ENCODE peak calls at places on chromosomes 6 and 20, in four cellular contexts. X is HT1080, M is tibial artery, C is left lung. H is an unnamed sample.

GRCh38 chr6:37459981-37460800 is 27.2 kb downstream of the CMTR1 start:
- DNase-seq in X (no peak), M (no peak), C (no peak), H (no peak)

GRCh38 chr20:44501448-44501847 is 20.4 kb downstream of the SERINC3 start:
- DNase-seq in X (peak), M (no peak), C (no peak), H (peak)

GRCh38 chr6:498795-499231 is 107.3 kb downstream of the IRF4 start:
- DNase-seq in C (no peak), X (no peak), M (no peak), H (no peak)

GRCh38 chr20:61263084-61263695 is 11.1 kb downstream of the CDH4 start:
- DNase-seq in C (no peak), X (peak), M (no peak), H (no peak)

GRCh38 chr6:43708857-43709653 is 21.5 kb upstream of the MRPS18A start:
- DNase-seq in M (no peak), X (no peak), C (no peak), H (peak)

GRCh38 chr20:25239387-25240370 is 8.2 kb upstream of the PYGB start:
- DNase-seq in M (peak), X (no peak), C (no peak), H (no peak)

GRCh38 chr6:135291288-135292116 is 110.4 kb downstream of the MYB start:
- DNase-seq in C (no peak), M (no peak), X (peak), H (peak)

GRCh38 chr6:108737594-108738546 is 110.4 kb upstream of the ARMC2 start:
- DNase-seq in X (peak), C (no peak), M (peak), H (peak)

GRCh38 chr6:153150767-153151440 is 19.8 kb upstream of the RGS17 start:
- DNase-seq in M (no peak), X (no peak), C (no peak), H (no peak)

GRCh38 chr20:63980317-63980805 is 571 bp upstream of the PRPF6 start:
- DNase-seq in X (no peak), C (no peak), M (no peak), H (no peak)

GRCh38 chr6:87789900-87790290 is 87.9 kb upstream of the AKIRIN2 start:
- DNase-seq in X (no peak), C (no peak), M (no peak), H (no peak)

GRCh38 chr6:104949206-104949605 is 7.7 kb upstream of the LIN28B start:
- DNase-seq in C (no peak), X (no peak), M (no peak), H (no peak)

GRCh38 chr6:152380993-152381898 is 255.9 kb downstream of the SYNE1 start:
- DNase-seq in M (peak), C (no peak), X (peak), H (peak)

GRCh38 chr6:48670546-48670945 is 559.5 kb upstream of the PTCHD4 start:
- DNase-seq in M (no peak), X (no peak), C (no peak), H (no peak)

GRCh38 chr20:20060234-20060998 is 8.1 kb downstream of the CFAP61 start:
- DNase-seq in M (no peak), X (no peak), C (no peak), H (no peak)

GRCh38 chr20:18722381-18722780 is 91.2 kb upstream of the SCP2D1 start:
- DNase-seq in C (no peak), X (no peak), M (no peak), H (peak)

GRCh38 chr6:42354707-42355106 is 97.0 kb downstream of the TRERF1 start:
- DNase-seq in M (no peak), C (no peak), X (no peak), H (no peak)

GRCh38 chr6:22598386-22598785 is 29.0 kb downstream of the HDGFL1 start:
- DNase-seq in M (no peak), X (peak), C (no peak), H (peak)

GRCh38 chr20:45104786-45105185 is 3.9 kb upstream of the KCNS1 start:
- DNase-seq in C (no peak), X (peak), M (no peak), H (peak)

GRCh38 chr6:157236040-157236725 is 87.1 kb downstream of the TMEM242 start:
- DNase-seq in X (no peak), C (peak), M (peak), H (no peak)

GRCh38 chr6:134980846-134981245 is 30.9 kb upstream of the ALDH8A1 start:
- DNase-seq in C (no peak), M (no peak), X (no peak), H (peak)

GRCh38 chr20:47205577-47206123 is 150.8 kb downstream of the ZMYND8 start:
- DNase-seq in M (peak), X (peak), C (peak), H (peak)

GRCh38 chr6:131890091-131890490 is 61.1 kb downstream of the CCN2 start:
- DNase-seq in X (no peak), C (no peak), M (no peak), H (no peak)

GRCh38 chr6:2986722-2987196 is 12.9 kb upstream of the NQO2 start:
- DNase-seq in C (no peak), M (no peak), X (peak), H (peak)

GRCh38 chr6:20699402-20699801 is 165.1 kb downstream of the CDKAL1 start:
- DNase-seq in X (no peak), C (no peak), M (no peak), H (no peak)

GRCh38 chr6:4880373-4880762 is 104.2 kb downstream of the CDYL start:
- DNase-seq in C (no peak), X (no peak), M (no peak), H (no peak)